ENCODE peak calls at places on chromosomes 7 and 10, in seven cellular contexts. E is activated CD4-positive, alpha-beta memory T cell treated with anti-CD3 and anti-CD28 coated beads for 36 hours; X is HTR-8/SVneo; Y is activated CD4-positive, CD25-positive, alpha-beta regulatory T cell treated with anti-CD3 and anti-CD28 coated beads, Interleukin-2, amount 50 U/mL, for 72 hours; H is neural crest cell; P is breast epithelium; B is RPMI8226. U is an unnamed sample.

GRCh38 chr7:127887096-127887495 is 144.1 kb downstream of the LRRC4 start:
- DNase-seq in E (no peak), X (no peak), Y (no peak), H (no peak), P (no peak), B (no peak), U (no peak)

GRCh38 chr7:20785211-20786048 is 1.3 kb downstream of the SP8 start:
- DNase-seq in E (no peak), X (no peak), Y (no peak), H (no peak), P (no peak), B (no peak), U (no peak)

GRCh38 chr7:16592395-16592794 is 53.2 kb downstream of the ANKMY2 start:
- DNase-seq in E (no peak), X (no peak), Y (no peak), H (no peak), P (no peak), B (no peak), U (no peak)

GRCh38 chr7:36165059-36165458 is 12.0 kb downstream of the EEPD1 start:
- DNase-seq in E (no peak), X (no peak), Y (no peak), H (no peak), P (no peak), B (no peak), U (no peak)

GRCh38 chr7:125057974-125058373 is 128.3 kb upstream of the POT1 start:
- DNase-seq in E (no peak), X (no peak), Y (no peak), H (no peak), P (no peak), B (no peak), U (no peak)

GRCh38 chr7:112830769-112831168 is 40.6 kb upstream of the TMEM168 start:
- DNase-seq in E (no peak), X (no peak), Y (no peak), H (no peak), P (no peak), B (no peak), U (no peak)

GRCh38 chr7:32611700-32612099 is 116.4 kb downstream of the AVL9 start:
- DNase-seq in E (no peak), X (no peak), Y (no peak), H (no peak), P (no peak), B (no peak), U (no peak)

GRCh38 chr10:61978965-61979364 is 77.5 kb downstream of the ARID5B start:
- DNase-seq in E (no peak), X (no peak), Y (no peak), H (no peak), P (no peak), B (no peak), U (peak; percentile 25)

GRCh38 chr10:34766256-34766580 is 48.9 kb downstream of the PARD3 start:
- DNase-seq in E (no peak), X (no peak), Y (no peak), H (no peak), P (no peak), B (no peak), U (no peak)

GRCh38 chr7:68276725-68277124 is 1280.1 kb downstream of the TYW1 start:
- DNase-seq in E (no peak), X (no peak), Y (no peak), H (no peak), P (no peak), B (no peak), U (no peak)

GRCh38 chr7:44215531-44215930 is 14.8 kb downstream of the YKT6 start:
- DNase-seq in E (no peak), X (no peak), Y (no peak), H (no peak), P (no peak), B (no peak), U (no peak)

GRCh38 chr7:91239171-91239604 is 25.0 kb upstream of the FZD1 start:
- DNase-seq in E (no peak), X (peak; percentile 13), Y (no peak), H (no peak), P (no peak), B (no peak), U (no peak)

GRCh38 chr10:118754132-118754555 is 626 bp downstream of the CACUL1 start:
- DNase-seq in E (peak; percentile 63), X (no peak), Y (peak; percentile 51), H (peak; percentile 42), P (peak; percentile 62), B (peak; percentile 41), U (peak; percentile 48)

GRCh38 chr7:3721422-3721821 is 420.4 kb downstream of the SDK1 start:
- DNase-seq in E (no peak), X (no peak), Y (no peak), H (no peak), P (no peak), B (no peak), U (no peak)

GRCh38 chr7:138568655-138569054 is 108.6 kb downstream of the TRIM24 start:
- DNase-seq in E (no peak), X (no peak), Y (no peak), H (no peak), P (no peak), B (no peak), U (no peak)

GRCh38 chr7:44327981-44328380 is 2.6 kb upstream of the CAMK2B start:
- DNase-seq in E (no peak), X (no peak), Y (no peak), H (no peak), P (no peak), B (peak; percentile 33), U (no peak)

GRCh38 chr10:75335983-75336382 is 65.6 kb downstream of the ZNF503 start:
- DNase-seq in E (no peak), X (no peak), Y (no peak), H (no peak), P (no peak), B (no peak), U (no peak)

GRCh38 chr7:150855476-150856302 is 3.4 kb downstream of the AOC1 start:
- DNase-seq in E (no peak), X (no peak), Y (no peak), H (no peak), P (no peak), B (no peak), U (no peak)

GRCh38 chr10:100623541-100623940 is 87.8 kb downstream of the HIF1AN start:
- DNase-seq in E (no peak), X (no peak), Y (no peak), H (no peak), P (no peak), B (no peak), U (no peak)

GRCh38 chr10:84135836-84136235 is 3.5 kb upstream of the GHITM start:
- DNase-seq in E (no peak), X (no peak), Y (no peak), H (no peak), P (no peak), B (no peak), U (no peak)

GRCh38 chr10:11336703-11337102 is 274.7 kb downstream of the USP6NL start:
- DNase-seq in E (no peak), X (no peak), Y (no peak), H (peak; percentile 29), P (no peak), B (no peak), U (no peak)

GRCh38 chr10:125209591-125210373 is 49.4 kb upstream of the CTBP2 start:
- DNase-seq in E (no peak), X (no peak), Y (no peak), H (no peak), P (no peak), B (no peak), U (no peak)

GRCh38 chr7:159047536-159047935 is 97.1 kb downstream of the VIPR2 start:
- DNase-seq in E (no peak), X (no peak), Y (no peak), H (no peak), P (no peak), B (no peak), U (no peak)

U was measured in psoas muscle.